ENCODE peak calls at places on chromosomes 13 and 19, in four cellular contexts. P, E, L and Z are unnamed samples.

GRCh38 chr19:6393982-6394412 is 1.0 kb upstream of the GTF2F1 start:
- DNase-seq in P (no peak), E (no peak), L (no peak), Z (no peak)

GRCh38 chr13:112714772-112715569 is 25.1 kb downstream of the ATP11A start:
- DNase-seq in P (no peak), E (no peak), L (no peak), Z (no peak)

GRCh38 chr13:60343978-60344377 is 53.0 kb upstream of the TDRD3 start:
- DNase-seq in P (no peak), E (no peak), L (no peak), Z (no peak)

GRCh38 chr13:112943309-112944125 is 25.5 kb upstream of the MCF2L start:
- DNase-seq in P (no peak), E (peak; percentile 82), L (no peak), Z (no peak)

GRCh38 chr19:23758187-23759074 is at the start of gene ZNF681:
- DNase-seq in P (peak; percentile 59), E (peak; percentile 85), L (peak; percentile 38), Z (peak; percentile 59)

GRCh38 chr13:50403311-50403710 is 388.1 kb downstream of the KCNRG start:
- DNase-seq in P (no peak), E (no peak), L (no peak), Z (no peak)

GRCh38 chr13:23610966-23611486 is 40.8 kb downstream of the TNFRSF19 start:
- DNase-seq in P (no peak), E (no peak), L (no peak), Z (no peak)

GRCh38 chr13:95087746-95088305 is 213.4 kb downstream of the ABCC4 start:
- DNase-seq in P (no peak), E (no peak), L (no peak), Z (no peak)

GRCh38 chr13:98910501-98910951 is 67.3 kb downstream of the DOCK9 start:
- DNase-seq in P (no peak), E (no peak), L (no peak), Z (peak; percentile 25)

DNA sequence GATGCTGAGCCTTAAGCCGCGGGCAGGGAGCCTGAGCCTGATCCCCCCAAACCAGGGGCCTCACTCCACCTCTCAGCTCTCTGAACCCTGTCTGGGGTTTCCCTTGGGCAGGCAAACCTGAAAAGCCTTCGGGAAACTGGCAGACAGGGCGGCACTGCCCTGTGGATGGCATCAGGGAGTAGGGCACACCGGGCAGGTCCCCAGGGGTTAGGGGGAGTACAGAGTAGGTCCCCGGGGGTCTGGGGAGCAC is 9.7 kb downstream of the MKNK2 start:
- DNase-seq in P (no peak), E (no peak), L (no peak), Z (no peak)
- H3K4me3 ChIP-seq in P (peak overlapping the region; percentile 33), E (peak overlapping the region; percentile 37), L (no peak overlapping the region), Z (peak overlapping the region; percentile 30)

DNA sequence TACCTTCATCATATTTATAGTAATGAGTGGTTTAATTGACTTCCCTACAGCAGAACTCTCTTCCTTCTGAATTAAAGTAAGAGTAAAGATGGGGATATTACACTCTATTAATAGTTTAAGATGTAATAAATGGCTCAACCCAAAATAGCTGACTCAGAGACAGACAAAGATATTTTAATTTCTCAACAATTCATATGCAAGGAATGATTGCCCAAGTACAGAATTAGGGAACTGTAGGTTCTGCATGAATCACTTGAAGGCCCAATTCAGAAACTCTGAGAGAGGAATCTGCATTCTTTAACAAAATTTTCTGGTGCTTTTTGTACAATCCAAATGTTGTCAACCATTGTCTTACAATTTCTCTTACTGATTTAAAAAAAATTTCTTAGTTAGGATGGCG is 42.9 kb upstream of the PCDH9 start:
- DNase-seq in P (no peak), E (no peak), L (no peak), Z (no peak)
- H3K4me3 ChIP-seq in P (no peak overlapping the region), E (no peak overlapping the region), L (no peak overlapping the region), Z (no peak overlapping the region)

GRCh38 chr19:18304496-18305312 is 18.2 kb downstream of the LSM4 start:
- DNase-seq in P (no peak), E (peak; percentile 92), L (no peak), Z (no peak)
- H3K4me3 ChIP-seq in P (peak overlapping the region; percentile 35), E (peak overlapping the region; percentile 19), L (peak overlapping the region; percentile 27), Z (peak overlapping the region; percentile 25)

GRCh38 chr19:1254081-1254527 is 5.7 kb downstream of the MIDN start:
- DNase-seq in P (no peak), E (no peak), L (no peak), Z (no peak)
- H3K4me3 ChIP-seq in P (no peak overlapping the region), E (no peak overlapping the region), L (peak overlapping the region; percentile 73), Z (no peak overlapping the region)